ENCODE peak calls at places on chromosomes 5 and 9, in nine cellular contexts. X is osteocyte, Y is M059J, Q is adrenal gland, B is Calu3, R is iris pigment epithelial cell, A is hepatocyte, I is H54, G is GM23338. T is an unnamed sample.

GRCh38 chr5:160367261-160367660 is 3.2 kb downstream of the C1QTNF2 start:
- DNase-seq in R (no peak), B (no peak), X (no peak), Y (no peak), A (no peak), I (no peak), Q (no peak), G (no peak), T (no peak)

GRCh38 chr9:30732060-30732459 is 1652.4 kb upstream of the ACO1 start:
- DNase-seq in I (no peak), Q (no peak), Y (no peak), X (no peak), A (no peak), B (no peak), G (peak; percentile 45), R (no peak), T (no peak)

GRCh38 chr9:131111854-131112311 is 13.5 kb upstream of the NUP214 start:
- DNase-seq in R (no peak), A (no peak), Y (no peak), Q (no peak), I (no peak), B (no peak), X (no peak), G (peak; percentile 32), T (no peak)

GRCh38 chr5:154713615-154714125 is 41.5 kb upstream of the LARP1 start:
- DNase-seq in B (peak; percentile 46), A (no peak), G (peak; percentile 11), R (peak; percentile 43), Q (no peak), I (no peak), X (no peak), Y (peak; percentile 31), T (no peak)

GRCh38 chr5:163622796-163623195 is 117.4 kb downstream of the MAT2B start:
- DNase-seq in I (no peak), Y (no peak), B (no peak), Q (no peak), X (no peak), G (no peak), A (no peak), R (no peak), T (no peak)

GRCh38 chr9:38301376-38302106 is 91.0 kb upstream of the ALDH1B1 start:
- DNase-seq in Q (no peak), B (no peak), Y (no peak), G (no peak), A (no peak), I (no peak), R (no peak), X (peak; percentile 66), T (no peak)

GRCh38 chr5:72366324-72366976 is 46.3 kb downstream of the PTCD2 start:
- DNase-seq in G (peak; percentile 80), B (peak; percentile 67), X (no peak), Y (peak; percentile 83), I (peak; percentile 26), R (peak; percentile 82), A (peak; percentile 86), Q (peak; percentile 92), T (peak; percentile 78)

GRCh38 chr9:2424564-2425153 is 196.9 kb upstream of the VLDLR start:
- DNase-seq in X (no peak), Y (peak; percentile 49), G (no peak), Q (peak; percentile 70), B (no peak), A (no peak), I (no peak), R (peak; percentile 64), T (no peak)

GRCh38 chr5:68333649-68334549 is 118.3 kb downstream of the PIK3R1 start:
- DNase-seq in R (peak; percentile 85), A (no peak), B (peak; percentile 26), Y (peak; percentile 99), X (no peak), I (peak; percentile 54), Q (no peak), G (no peak), T (no peak)

GRCh38 chr5:150559701-150560100 is 51.8 kb downstream of the NDST1 start:
- DNase-seq in R (peak; percentile 71), Y (peak; percentile 56), G (no peak), X (no peak), I (peak; percentile 47), Q (no peak), B (no peak), A (no peak), T (no peak)

GRCh38 chr5:96207420-96207819 is 225.6 kb downstream of the PCSK1 start:
- DNase-seq in R (no peak), X (no peak), B (no peak), Y (peak; percentile 66), A (no peak), I (no peak), G (no peak), Q (no peak), T (no peak)

GRCh38 chr9:97906236-97906831 is 16.0 kb downstream of the TRMO start:
- DNase-seq in X (no peak), Y (no peak), Q (peak; percentile 93), B (no peak), A (no peak), R (no peak), I (no peak), G (no peak), T (no peak)

GRCh38 chr5:127549551-127549950 is 32.1 kb downstream of the PRRC1 start:
- DNase-seq in I (no peak), X (no peak), G (no peak), A (no peak), R (no peak), B (no peak), Y (no peak), Q (no peak), T (no peak)

GRCh38 chr9:115118471-115119156 is 657 bp upstream of the TNC start:
- DNase-seq in Q (peak; percentile 61), G (peak; percentile 75), B (peak; percentile 49), A (peak; percentile 83), I (peak; percentile 92), R (peak; percentile 89), Y (peak; percentile 99), X (peak; percentile 88), T (peak; percentile 59)

GRCh38 chr9:87271696-87272477 is 225.8 kb upstream of the DAPK1 start:
- DNase-seq in I (no peak), A (no peak), Y (peak; percentile 42), R (no peak), B (no peak), X (no peak), Q (no peak), G (no peak), T (no peak)

GRCh38 chr5:55993013-55993412 is 1.8 kb downstream of the IL6ST start:
- DNase-seq in B (no peak), Q (peak; percentile 59), Y (peak; percentile 65), A (no peak), X (no peak), G (peak; percentile 40), R (peak; percentile 45), I (no peak), T (no peak)

GRCh38 chr9:13118294-13118693 is 161.2 kb downstream of the MPDZ start:
- DNase-seq in B (no peak), X (no peak), I (no peak), G (peak; percentile 20), R (no peak), Y (no peak), A (no peak), Q (no peak), T (no peak)

GRCh38 chr5:65925601-65926275 is 637 bp upstream of the ERBIN start:
- DNase-seq in R (peak; percentile 83), G (peak; percentile 94), B (peak; percentile 88), I (peak; percentile 76), Q (peak; percentile 90), A (peak; percentile 97), X (peak; percentile 96), Y (peak; percentile 88), T (peak; percentile 81)

GRCh38 chr5:5979362-5979760 is 399.0 kb downstream of the MED10 start:
- DNase-seq in X (no peak), I (no peak), B (no peak), A (peak; percentile 39), R (peak; percentile 21), Y (peak; percentile 20), G (peak; percentile 12), Q (peak; percentile 66), T (no peak)

GRCh38 chr5:120442694-120443093 is 21.4 kb upstream of the PRR16 start:
- DNase-seq in B (no peak), I (no peak), Y (no peak), A (no peak), Q (no peak), X (no peak), G (no peak), R (no peak), T (no peak)

GRCh38 chr5:443239-444151 is 519 bp downstream of the EXOC3 start:
- DNase-seq in Y (peak; percentile 20), I (peak; percentile 73), R (no peak), G (no peak), X (no peak), B (peak; percentile 45), A (no peak), Q (peak; percentile 56), T (no peak)

T was measured in mucosa of gallbladder.